ENCODE peak calls at places on chromosomes 2 and 18, in eight cellular contexts. W is progenitor cell of endocrine pancreas; O is amygdala; B is glomerular endothelial cell; M is NCI-H1092 treated with DMSO at 0.1 percent for 48 hours; T is T follicular helper cell; Q is upper lobe of right lung; H is stimulated activated CD4-positive, alpha-beta T cell treated with anti-CD3 and anti-CD28 coated beads, Interleukin-12 subunit alpha, Interleukin-12 subunit beta, amount 100 ng/mL, for 24 hours. I is an unnamed sample.

GRCh38 chr2:239523944-239524310 is 123.1 kb upstream of the HDAC4 start:
- DNase-seq in H (no peak), Q (no peak), T (no peak), W (no peak), O (no peak), B (no peak), M (no peak), I (peak)

GRCh38 chr2:55111570-55112228 is 61.4 kb upstream of the RTN4 start:
- DNase-seq in T (no peak), M (peak), W (no peak), O (no peak), H (no peak), B (no peak), Q (peak), I (peak)

GRCh38 chr2:157685572-157685971 is 56.9 kb upstream of the ACVR1C start:
- DNase-seq in O (no peak), B (no peak), W (no peak), T (no peak), Q (no peak), H (no peak), M (no peak), I (no peak)

GRCh38 chr2:94874277-94874997 is 3.2 kb downstream of the TEKT4 start:
- DNase-seq in B (no peak), M (no peak), Q (peak), O (no peak), H (peak), W (peak), T (peak), I (peak)

GRCh38 chr18:64438178-64438577 is 289.3 kb upstream of the LINC00305 start:
- DNase-seq in H (no peak), W (no peak), M (no peak), B (no peak), T (no peak), O (no peak), Q (no peak), I (no peak)

GRCh38 chr2:197927994-197928393 is 123.6 kb downstream of the PLCL1 start:
- DNase-seq in T (no peak), H (no peak), M (no peak), Q (no peak), O (no peak), B (no peak), W (no peak), I (no peak)

GRCh38 chr2:96636772-96637171 is 1.3 kb downstream of the KANSL3 start:
- DNase-seq in O (no peak), T (no peak), W (no peak), Q (no peak), B (no peak), M (no peak), H (no peak), I (peak)

GRCh38 chr2:85578243-85579180 is 1.1 kb downstream of the VAMP8 start:
- DNase-seq in O (no peak), T (no peak), Q (peak), H (no peak), W (no peak), B (no peak), M (no peak), I (peak)

GRCh38 chr2:237418300-237418699 is 4.3 kb upstream of the COL6A3 start:
- DNase-seq in Q (no peak), O (no peak), T (no peak), H (no peak), M (no peak), B (no peak), W (no peak), I (no peak)

GRCh38 chr18:9082763-9083510 is 19.6 kb upstream of the NDUFV2 start:
- DNase-seq in M (no peak), O (no peak), T (peak), Q (no peak), H (peak), B (no peak), W (no peak), I (no peak)

GRCh38 chr2:150449856-150450255 is 37.6 kb downstream of the RND3 start:
- DNase-seq in H (no peak), O (no peak), B (no peak), W (no peak), Q (no peak), M (no peak), T (no peak), I (no peak)

GRCh38 chr2:48080534-48081316 is 174.4 kb upstream of the FBXO11 start:
- DNase-seq in O (no peak), B (no peak), T (no peak), H (no peak), Q (no peak), M (no peak), W (no peak), I (no peak)

GRCh38 chr18:13629841-13630747 is 96.3 kb downstream of the FAM210A start:
- DNase-seq in O (no peak), M (peak), H (peak), B (no peak), Q (no peak), W (peak), T (peak), I (no peak)

GRCh38 chr2:230932556-230933511 is 7.8 kb upstream of the GPR55 start:
- DNase-seq in B (no peak), M (no peak), O (no peak), T (no peak), W (no peak), H (no peak), Q (no peak), I (peak)

GRCh38 chr2:57937456-57937855 is 109.2 kb upstream of the VRK2 start:
- DNase-seq in O (no peak), M (no peak), W (no peak), T (no peak), Q (no peak), B (no peak), H (no peak), I (no peak)

GRCh38 chr18:80046961-80047541 is 12.8 kb downstream of the RBFA start:
- DNase-seq in Q (no peak), W (no peak), B (no peak), M (no peak), O (no peak), T (no peak), H (no peak), I (no peak)

GRCh38 chr2:176680916-176681315 is 411.7 kb downstream of the MTX2 start:
- DNase-seq in W (no peak), T (no peak), O (no peak), B (no peak), M (no peak), Q (no peak), H (no peak), I (no peak)

GRCh38 chr2:47250576-47251403 is 95.7 kb upstream of the STPG4 start:
- DNase-seq in H (no peak), O (no peak), M (peak), W (no peak), B (no peak), T (no peak), Q (no peak), I (no peak)

GRCh38 chr2:68379184-68379708 is 14.2 kb downstream of the PLEK start:
- DNase-seq in Q (no peak), T (no peak), M (no peak), H (no peak), O (no peak), W (no peak), B (no peak), I (no peak)

GRCh38 chr2:149595069-149595963 is 7.7 kb upstream of the MMADHC start:
- DNase-seq in H (no peak), B (no peak), M (no peak), W (no peak), O (no peak), T (no peak), Q (no peak), I (no peak)

GRCh38 chr2:219569635-219570034 is 1.7 kb downstream of the OBSL1 start:
- DNase-seq in W (no peak), T (no peak), Q (no peak), H (no peak), M (no peak), B (no peak), O (no peak), I (no peak)

GRCh38 chr2:150109912-150110311 is 377.6 kb downstream of the RND3 start:
- DNase-seq in M (no peak), O (no peak), W (no peak), Q (no peak), B (no peak), T (no peak), H (no peak), I (no peak)

GRCh38 chr2:197996583-197996982 is 192.2 kb downstream of the PLCL1 start:
- DNase-seq in H (no peak), Q (no peak), M (no peak), O (no peak), B (no peak), T (no peak), W (no peak), I (no peak)

GRCh38 chr18:14928396-14928795 is 180.4 kb downstream of the ANKRD30B start:
- DNase-seq in O (no peak), T (no peak), H (no peak), W (no peak), Q (no peak), B (no peak), M (no peak), I (no peak)

GRCh38 chr18:79926306-79926705 is 25.1 kb downstream of the SLC66A2 start:
- DNase-seq in W (no peak), M (no peak), T (no peak), O (no peak), B (no peak), H (no peak), Q (no peak), I (no peak)

GRCh38 chr2:142038826-142039225 is 92.0 kb downstream of the LRP1B start:
- DNase-seq in H (no peak), B (no peak), W (no peak), M (no peak), Q (no peak), O (no peak), T (no peak), I (no peak)

GRCh38 chr2:75676464-75676863 is 29.9 kb downstream of the MRPL19 start:
- DNase-seq in M (no peak), B (no peak), O (no peak), W (no peak), Q (no peak), T (no peak), H (no peak), I (no peak)

GRCh38 chr18:32847719-32848118 is 74.9 kb upstream of the KLHL14 start:
- DNase-seq in M (no peak), T (no peak), O (no peak), W (no peak), H (no peak), B (no peak), Q (no peak), I (no peak)

GRCh38 chr2:236863729-236864126 is 222.0 kb upstream of the COPS8 start:
- DNase-seq in B (no peak), Q (no peak), O (no peak), T (no peak), M (no peak), W (no peak), H (no peak), I (no peak)

GRCh38 chr2:39418491-39418890 is 18.6 kb downstream of the MAP4K3 start:
- DNase-seq in B (no peak), T (no peak), H (no peak), W (no peak), Q (no peak), O (no peak), M (no peak), I (no peak)

GRCh38 chr2:174120346-174120745 is 128.0 kb downstream of the OLA1 start:
- DNase-seq in H (no peak), Q (no peak), O (no peak), M (no peak), B (no peak), T (no peak), W (no peak), I (no peak)

GRCh38 chr2:231425291-231425810 is 29.8 kb downstream of the B3GNT7 start:
- DNase-seq in W (no peak), O (no peak), Q (no peak), B (no peak), T (no peak), M (no peak), H (no peak), I (no peak)

GRCh38 chr2:128686498-128686861 is 367.8 kb upstream of the HS6ST1 start:
- DNase-seq in H (no peak), Q (no peak), W (no peak), O (no peak), T (no peak), B (no peak), M (no peak), I (no peak)

GRCh38 chr2:190404487-190404886 is 3.7 kb upstream of the MFSD6 start:
- DNase-seq in Q (no peak), B (no peak), H (no peak), O (no peak), M (peak), W (no peak), T (no peak), I (no peak)

GRCh38 chr2:37244017-37244416 is 12.6 kb downstream of the NDUFAF7 start:
- DNase-seq in O (no peak), M (no peak), W (no peak), T (no peak), Q (no peak), H (no peak), B (no peak), I (no peak)

I was measured in left ventricle myocardium superior.